ENCODE peak calls at places on chromosomes 4 and X, in ten cellular contexts. One of them, this sample, is unnamed.

GRCh38 chr4:128427832-128428366 is 140.3 kb upstream of the PGRMC2 start:
- DNase-seq in T-helper 9 cell: no peak
- DNase-seq in sciatic nerve: no peak
- DNase-seq in putamen: no peak
- DNase-seq in natural killer cell: no peak
- DNase-seq in adrenal gland: peak; percentile 73
- DNase-seq in NCI-H748 treated with DMSO at 0.1 percent for 48 hours: peak; percentile 1
- DNase-seq in ELR: peak; percentile 85
- DNase-seq in OCI-LY7: no peak
- DNase-seq in fibroblast of lung: peak; percentile 89
- DNase-seq in this sample: peak; percentile 81

GRCh38 chrX:55119712-55120111 is 30.9 kb downstream of the PAGE2 start:
- DNase-seq in T-helper 9 cell: no peak
- DNase-seq in sciatic nerve: no peak
- DNase-seq in putamen: no peak
- DNase-seq in natural killer cell: no peak
- DNase-seq in adrenal gland: no peak
- DNase-seq in NCI-H748 treated with DMSO at 0.1 percent for 48 hours: no peak
- DNase-seq in ELR: peak; percentile 38
- DNase-seq in OCI-LY7: no peak
- DNase-seq in fibroblast of lung: peak; percentile 6
- DNase-seq in this sample: no peak

GRCh38 chr4:70994069-70994366 is 569 bp downstream of the DCK start:
- DNase-seq in T-helper 9 cell: no peak
- DNase-seq in sciatic nerve: no peak
- DNase-seq in putamen: no peak
- DNase-seq in natural killer cell: no peak
- DNase-seq in adrenal gland: peak; percentile 21
- DNase-seq in NCI-H748 treated with DMSO at 0.1 percent for 48 hours: no peak
- DNase-seq in ELR: peak; percentile 53
- DNase-seq in OCI-LY7: no peak
- DNase-seq in fibroblast of lung: no peak
- DNase-seq in this sample: no peak

GRCh38 chr4:44221407-44221806 is 227.2 kb downstream of the KCTD8 start:
- DNase-seq in T-helper 9 cell: no peak
- DNase-seq in sciatic nerve: no peak
- DNase-seq in putamen: peak; percentile 6
- DNase-seq in natural killer cell: no peak
- DNase-seq in adrenal gland: no peak
- DNase-seq in NCI-H748 treated with DMSO at 0.1 percent for 48 hours: no peak
- DNase-seq in ELR: no peak
- DNase-seq in OCI-LY7: no peak
- DNase-seq in fibroblast of lung: peak; percentile 15
- DNase-seq in this sample: no peak

GRCh38 chrX:7993873-7994272 is 66.7 kb upstream of the PNPLA4 start:
- DNase-seq in T-helper 9 cell: no peak
- DNase-seq in sciatic nerve: no peak
- DNase-seq in putamen: no peak
- DNase-seq in natural killer cell: no peak
- DNase-seq in adrenal gland: no peak
- DNase-seq in NCI-H748 treated with DMSO at 0.1 percent for 48 hours: no peak
- DNase-seq in ELR: no peak
- DNase-seq in OCI-LY7: no peak
- DNase-seq in fibroblast of lung: no peak
- DNase-seq in this sample: no peak

GRCh38 chr4:85555210-85555609 is 80.3 kb downstream of the ARHGAP24 start:
- DNase-seq in T-helper 9 cell: no peak
- DNase-seq in sciatic nerve: no peak
- DNase-seq in putamen: no peak
- DNase-seq in natural killer cell: no peak
- DNase-seq in adrenal gland: no peak
- DNase-seq in NCI-H748 treated with DMSO at 0.1 percent for 48 hours: no peak
- DNase-seq in ELR: no peak
- DNase-seq in OCI-LY7: no peak
- DNase-seq in fibroblast of lung: peak; percentile 7
- DNase-seq in this sample: no peak

GRCh38 chr4:117137143-117137542 is 51.8 kb upstream of the TRAM1L1 start:
- DNase-seq in T-helper 9 cell: no peak
- DNase-seq in sciatic nerve: no peak
- DNase-seq in putamen: peak; percentile 49
- DNase-seq in natural killer cell: no peak
- DNase-seq in adrenal gland: no peak
- DNase-seq in NCI-H748 treated with DMSO at 0.1 percent for 48 hours: no peak
- DNase-seq in ELR: peak; percentile 86
- DNase-seq in OCI-LY7: no peak
- DNase-seq in fibroblast of lung: peak; percentile 94
- DNase-seq in this sample: no peak

GRCh38 chr4:186790630-186791029 is 67.0 kb upstream of the FAT1 start:
- DNase-seq in T-helper 9 cell: no peak
- DNase-seq in sciatic nerve: no peak
- DNase-seq in putamen: no peak
- DNase-seq in natural killer cell: no peak
- DNase-seq in adrenal gland: no peak
- DNase-seq in NCI-H748 treated with DMSO at 0.1 percent for 48 hours: no peak
- DNase-seq in ELR: no peak
- DNase-seq in OCI-LY7: no peak
- DNase-seq in fibroblast of lung: peak; percentile 67
- DNase-seq in this sample: no peak

GRCh38 chr4:66014146-66014765 is 344.0 kb upstream of the EPHA5 start:
- DNase-seq in T-helper 9 cell: no peak
- DNase-seq in sciatic nerve: no peak
- DNase-seq in putamen: no peak
- DNase-seq in natural killer cell: no peak
- DNase-seq in adrenal gland: no peak
- DNase-seq in NCI-H748 treated with DMSO at 0.1 percent for 48 hours: no peak
- DNase-seq in ELR: no peak
- DNase-seq in OCI-LY7: no peak
- DNase-seq in fibroblast of lung: no peak
- DNase-seq in this sample: no peak

GRCh38 chr4:85737254-85737653 is 262.3 kb downstream of the ARHGAP24 start:
- DNase-seq in T-helper 9 cell: no peak
- DNase-seq in sciatic nerve: no peak
- DNase-seq in putamen: no peak
- DNase-seq in natural killer cell: no peak
- DNase-seq in adrenal gland: no peak
- DNase-seq in NCI-H748 treated with DMSO at 0.1 percent for 48 hours: no peak
- DNase-seq in ELR: no peak
- DNase-seq in OCI-LY7: no peak
- DNase-seq in fibroblast of lung: no peak
- DNase-seq in this sample: no peak

GRCh38 chrX:155768036-155768769 is 112.9 kb upstream of the VAMP7 start:
- DNase-seq in T-helper 9 cell: no peak
- DNase-seq in sciatic nerve: no peak
- DNase-seq in putamen: peak; percentile 16
- DNase-seq in natural killer cell: no peak
- DNase-seq in adrenal gland: peak; percentile 62
- DNase-seq in NCI-H748 treated with DMSO at 0.1 percent for 48 hours: peak; percentile 12
- DNase-seq in ELR: peak; percentile 61
- DNase-seq in OCI-LY7: no peak
- DNase-seq in fibroblast of lung: peak; percentile 15
- DNase-seq in this sample: peak; percentile 16

GRCh38 chr4:15368906-15369305 is 58.9 kb upstream of the C1QTNF7 start:
- DNase-seq in T-helper 9 cell: no peak
- DNase-seq in sciatic nerve: no peak
- DNase-seq in putamen: no peak
- DNase-seq in natural killer cell: no peak
- DNase-seq in adrenal gland: no peak
- DNase-seq in NCI-H748 treated with DMSO at 0.1 percent for 48 hours: no peak
- DNase-seq in ELR: peak; percentile 25
- DNase-seq in OCI-LY7: no peak
- DNase-seq in fibroblast of lung: peak; percentile 72
- DNase-seq in this sample: peak; percentile 78

GRCh38 chr4:56692576-56692975 is 11.5 kb upstream of the HOPX start:
- DNase-seq in T-helper 9 cell: no peak
- DNase-seq in sciatic nerve: no peak
- DNase-seq in putamen: no peak
- DNase-seq in natural killer cell: no peak
- DNase-seq in adrenal gland: no peak
- DNase-seq in NCI-H748 treated with DMSO at 0.1 percent for 48 hours: no peak
- DNase-seq in ELR: no peak
- DNase-seq in OCI-LY7: no peak
- DNase-seq in fibroblast of lung: no peak
- DNase-seq in this sample: no peak

GRCh38 chr4:4990857-4991540 is 28.3 kb downstream of the CYTL1 start:
- DNase-seq in T-helper 9 cell: no peak
- DNase-seq in sciatic nerve: peak; percentile 78
- DNase-seq in putamen: no peak
- DNase-seq in natural killer cell: peak; percentile 39
- DNase-seq in adrenal gland: peak; percentile 92
- DNase-seq in NCI-H748 treated with DMSO at 0.1 percent for 48 hours: no peak
- DNase-seq in ELR: peak; percentile 87
- DNase-seq in OCI-LY7: no peak
- DNase-seq in fibroblast of lung: peak; percentile 85
- DNase-seq in this sample: peak; percentile 98

GRCh38 chr4:119659576-119659975 is 31.0 kb upstream of the PDE5A start:
- DNase-seq in T-helper 9 cell: no peak
- DNase-seq in sciatic nerve: no peak
- DNase-seq in putamen: no peak
- DNase-seq in natural killer cell: no peak
- DNase-seq in adrenal gland: no peak
- DNase-seq in NCI-H748 treated with DMSO at 0.1 percent for 48 hours: peak; percentile 64
- DNase-seq in ELR: no peak
- DNase-seq in OCI-LY7: no peak
- DNase-seq in fibroblast of lung: peak; percentile 91
- DNase-seq in this sample: peak; percentile 11

GRCh38 chrX:40468033-40468979 is 112.5 kb upstream of the ATP6AP2 start:
- DNase-seq in T-helper 9 cell: no peak
- DNase-seq in sciatic nerve: peak; percentile 70
- DNase-seq in putamen: peak; percentile 83
- DNase-seq in natural killer cell: no peak
- DNase-seq in adrenal gland: peak; percentile 62
- DNase-seq in NCI-H748 treated with DMSO at 0.1 percent for 48 hours: peak; percentile 50
- DNase-seq in ELR: peak; percentile 40
- DNase-seq in OCI-LY7: peak; percentile 48
- DNase-seq in fibroblast of lung: peak; percentile 59
- DNase-seq in this sample: peak; percentile 61

GRCh38 chr4:134702374-134702773 is 500.8 kb upstream of the PABPC4L start:
- DNase-seq in T-helper 9 cell: no peak
- DNase-seq in sciatic nerve: no peak
- DNase-seq in putamen: no peak
- DNase-seq in natural killer cell: no peak
- DNase-seq in adrenal gland: no peak
- DNase-seq in NCI-H748 treated with DMSO at 0.1 percent for 48 hours: no peak
- DNase-seq in ELR: no peak
- DNase-seq in OCI-LY7: no peak
- DNase-seq in fibroblast of lung: no peak
- DNase-seq in this sample: no peak

GRCh38 chrX:12975999-12976558 is 1.2 kb downstream of the TMSB4X start:
- DNase-seq in T-helper 9 cell: no peak
- DNase-seq in sciatic nerve: peak; percentile 67
- DNase-seq in putamen: no peak
- DNase-seq in natural killer cell: peak; percentile 25
- DNase-seq in adrenal gland: peak; percentile 32
- DNase-seq in NCI-H748 treated with DMSO at 0.1 percent for 48 hours: peak; percentile 42
- DNase-seq in ELR: peak; percentile 39
- DNase-seq in OCI-LY7: peak; percentile 79
- DNase-seq in fibroblast of lung: peak; percentile 54
- DNase-seq in this sample: no peak

GRCh38 chr4:185839204-185839712 is 27.3 kb upstream of the SORBS2 start:
- DNase-seq in T-helper 9 cell: no peak
- DNase-seq in sciatic nerve: no peak
- DNase-seq in putamen: peak; percentile 19
- DNase-seq in natural killer cell: no peak
- DNase-seq in adrenal gland: peak; percentile 78
- DNase-seq in NCI-H748 treated with DMSO at 0.1 percent for 48 hours: no peak
- DNase-seq in ELR: peak; percentile 97
- DNase-seq in OCI-LY7: no peak
- DNase-seq in fibroblast of lung: peak; percentile 97
- DNase-seq in this sample: peak; percentile 92

GRCh38 chr4:169100656-169101055 is 90.6 kb upstream of the CBR4 start:
- DNase-seq in T-helper 9 cell: no peak
- DNase-seq in sciatic nerve: no peak
- DNase-seq in putamen: no peak
- DNase-seq in natural killer cell: no peak
- DNase-seq in adrenal gland: no peak
- DNase-seq in NCI-H748 treated with DMSO at 0.1 percent for 48 hours: no peak
- DNase-seq in ELR: no peak
- DNase-seq in OCI-LY7: no peak
- DNase-seq in fibroblast of lung: no peak
- DNase-seq in this sample: no peak

GRCh38 chrX:16023790-16024734 is 99.3 kb upstream of the GRPR start:
- DNase-seq in T-helper 9 cell: no peak
- DNase-seq in sciatic nerve: no peak
- DNase-seq in putamen: no peak
- DNase-seq in natural killer cell: no peak
- DNase-seq in adrenal gland: no peak
- DNase-seq in NCI-H748 treated with DMSO at 0.1 percent for 48 hours: no peak
- DNase-seq in ELR: peak; percentile 77
- DNase-seq in OCI-LY7: no peak
- DNase-seq in fibroblast of lung: peak; percentile 71
- DNase-seq in this sample: peak; percentile 31

GRCh38 chr4:26321326-26322276 is 787 bp downstream of the RBPJ start:
- DNase-seq in T-helper 9 cell: peak; percentile 22
- DNase-seq in sciatic nerve: peak; percentile 63
- DNase-seq in putamen: peak; percentile 22
- DNase-seq in natural killer cell: peak; percentile 39
- DNase-seq in adrenal gland: peak; percentile 21
- DNase-seq in NCI-H748 treated with DMSO at 0.1 percent for 48 hours: peak; percentile 13
- DNase-seq in ELR: peak; percentile 44
- DNase-seq in OCI-LY7: peak; percentile 50
- DNase-seq in fibroblast of lung: peak; percentile 39
- DNase-seq in this sample: no peak

GRCh38 chrX:155086202-155086840 is 15.0 kb downstream of the BRCC3 start:
- DNase-seq in T-helper 9 cell: peak; percentile 29
- DNase-seq in sciatic nerve: no peak
- DNase-seq in putamen: no peak
- DNase-seq in natural killer cell: peak; percentile 17
- DNase-seq in adrenal gland: peak; percentile 17
- DNase-seq in NCI-H748 treated with DMSO at 0.1 percent for 48 hours: no peak
- DNase-seq in ELR: peak; percentile 47
- DNase-seq in OCI-LY7: peak; percentile 44
- DNase-seq in fibroblast of lung: no peak
- DNase-seq in this sample: peak; percentile 19

GRCh38 chr4:77449162-77449561 is 156.5 kb upstream of the CXCL13 start:
- DNase-seq in T-helper 9 cell: no peak
- DNase-seq in sciatic nerve: no peak
- DNase-seq in putamen: no peak
- DNase-seq in natural killer cell: no peak
- DNase-seq in adrenal gland: no peak
- DNase-seq in NCI-H748 treated with DMSO at 0.1 percent for 48 hours: no peak
- DNase-seq in ELR: no peak
- DNase-seq in OCI-LY7: no peak
- DNase-seq in fibroblast of lung: peak; percentile 3
- DNase-seq in this sample: peak; percentile 56

This sample was measured in AG08395.